ENCODE peak calls at places on chromosomes 3 and 15, in ten cellular contexts. I, F, P, A, V, Z, E, X, H and C are unnamed samples.

GRCh38 chr3:99637381-99638111 is 848 bp upstream of the COL8A1 start:
- DNase-seq in I (peak), F (no peak), P (peak), A (no peak), V (no peak), Z (no peak), E (no peak), X (peak), H (no peak), C (peak)

GRCh38 chr3:41863024-41863423 is 98.9 kb downstream of the ULK4 start:
- DNase-seq in I (no peak), F (no peak), P (no peak), A (no peak), V (no peak), Z (no peak), E (no peak), X (no peak), H (no peak), C (no peak)

GRCh38 chr3:149588909-149589308 is 68.9 kb downstream of the WWTR1 start:
- DNase-seq in I (no peak), F (no peak), P (no peak), A (no peak), V (no peak), Z (no peak), E (no peak), X (no peak), H (no peak), C (no peak)

GRCh38 chr3:100257601-100258000 is 3.2 kb upstream of the TBC1D23 start:
- DNase-seq in I (no peak), F (no peak), P (no peak), A (no peak), V (no peak), Z (no peak), E (no peak), X (peak), H (no peak), C (no peak)

GRCh38 chr15:38325290-38325990 is 72.8 kb downstream of the SPRED1 start:
- DNase-seq in I (no peak), F (no peak), P (no peak), A (no peak), V (no peak), Z (no peak), E (no peak), X (peak), H (no peak), C (no peak)

GRCh38 chr3:123027292-123028232 is at the start of gene SEMA5B:
- DNase-seq in I (no peak), F (peak), P (no peak), A (peak), V (peak), Z (peak), E (peak), X (peak), H (no peak), C (peak)

GRCh38 chr15:70935631-70936030 is 43.0 kb downstream of the LRRC49 start:
- DNase-seq in I (no peak), F (no peak), P (no peak), A (no peak), V (no peak), Z (no peak), E (no peak), X (no peak), H (no peak), C (no peak)

GRCh38 chr15:74428970-74429783 is 4.6 kb downstream of the SEMA7A start:
- DNase-seq in I (no peak), F (no peak), P (no peak), A (no peak), V (no peak), Z (no peak), E (no peak), X (no peak), H (no peak), C (no peak)

GRCh38 chr15:41585140-41586047 is 26.4 kb downstream of the TYRO3 start:
- DNase-seq in I (no peak), F (no peak), P (peak), A (peak), V (no peak), Z (no peak), E (no peak), X (peak), H (no peak), C (peak)

GRCh38 chr3:154430014-154430413 is at the start of gene GPR149:
- DNase-seq in I (no peak), F (no peak), P (no peak), A (no peak), V (no peak), Z (peak), E (no peak), X (peak), H (no peak), C (peak)

GRCh38 chr15:32790352-32790999 is 72.7 kb downstream of the GREM1 start:
- DNase-seq in I (no peak), F (no peak), P (peak), A (no peak), V (no peak), Z (no peak), E (no peak), X (peak), H (no peak), C (no peak)

GRCh38 chr3:127064391-127065137 is 81.6 kb downstream of the PLXNA1 start:
- DNase-seq in I (peak), F (no peak), P (no peak), A (no peak), V (no peak), Z (no peak), E (no peak), X (peak), H (no peak), C (no peak)

GRCh38 chr15:78155355-78155939 is 6.3 kb downstream of the IDH3A start:
- DNase-seq in I (no peak), F (no peak), P (no peak), A (no peak), V (no peak), Z (no peak), E (no peak), X (no peak), H (no peak), C (no peak)

GRCh38 chr3:86774082-86774691 is 216.8 kb downstream of the VGLL3 start:
- DNase-seq in I (peak), F (peak), P (no peak), A (no peak), V (peak), Z (peak), E (no peak), X (peak), H (no peak), C (no peak)

GRCh38 chr3:193870376-193871092 is 265.4 kb upstream of the HES1 start:
- DNase-seq in I (no peak), F (no peak), P (no peak), A (no peak), V (no peak), Z (no peak), E (no peak), X (no peak), H (no peak), C (no peak)

GRCh38 chr15:42704492-42704926 is 32.4 kb downstream of the CDAN1 start:
- DNase-seq in I (peak), F (peak), P (peak), A (peak), V (peak), Z (peak), E (peak), X (peak), H (no peak), C (peak)

GRCh38 chr3:153038779-153039178 is 123.2 kb upstream of the RAP2B start:
- DNase-seq in I (peak), F (no peak), P (peak), A (no peak), V (no peak), Z (no peak), E (no peak), X (peak), H (no peak), C (no peak)

GRCh38 chr3:135973846-135974245 is 8.3 kb downstream of the PPP2R3A start:
- DNase-seq in I (no peak), F (no peak), P (no peak), A (no peak), V (no peak), Z (no peak), E (no peak), X (peak), H (no peak), C (no peak)

GRCh38 chr3:195458188-195458800 is 15.5 kb upstream of the ACAP2 start:
- DNase-seq in I (no peak), F (no peak), P (no peak), A (no peak), V (no peak), Z (no peak), E (no peak), X (no peak), H (no peak), C (no peak)

GRCh38 chr15:62648954-62649353 is 393.6 kb upstream of the TPM1 start:
- DNase-seq in I (peak), F (no peak), P (no peak), A (no peak), V (no peak), Z (no peak), E (peak), X (no peak), H (no peak), C (no peak)

GRCh38 chr3:85432081-85432480 is 473.3 kb downstream of the CADM2 start:
- DNase-seq in I (no peak), F (no peak), P (no peak), A (no peak), V (no peak), Z (no peak), E (no peak), X (no peak), H (no peak), C (no peak)

GRCh38 chr3:101675709-101676218 is 1.2 kb downstream of the ZBTB11 start:
- DNase-seq in I (no peak), F (no peak), P (no peak), A (no peak), V (no peak), Z (no peak), E (no peak), X (no peak), H (no peak), C (peak)

GRCh38 chr15:75531041-75531450 is 48.1 kb downstream of the PTPN9 start:
- DNase-seq in I (no peak), F (no peak), P (no peak), A (peak), V (no peak), Z (no peak), E (no peak), X (peak), H (no peak), C (no peak)

GRCh38 chr15:93317772-93318171 is 228.8 kb upstream of the RGMA start:
- DNase-seq in I (no peak), F (no peak), P (no peak), A (no peak), V (no peak), Z (no peak), E (no peak), X (no peak), H (no peak), C (no peak)

GRCh38 chr3:102532901-102533300 is 98.1 kb downstream of the ZPLD1 start:
- DNase-seq in I (peak), F (no peak), P (no peak), A (no peak), V (no peak), Z (no peak), E (no peak), X (peak), H (no peak), C (no peak)

GRCh38 chr3:183490653-183491052 is 62.2 kb upstream of the MCF2L2 start:
- DNase-seq in I (no peak), F (peak), P (peak), A (no peak), V (peak), Z (peak), E (no peak), X (peak), H (no peak), C (no peak)

GRCh38 chr3:125322166-125322565 is 53.0 kb downstream of the ZNF148 start:
- DNase-seq in I (peak), F (peak), P (no peak), A (no peak), V (no peak), Z (no peak), E (no peak), X (peak), H (no peak), C (no peak)

GRCh38 chr15:78216276-78217229 is 17.8 kb downstream of the ACSBG1 start:
- DNase-seq in I (peak), F (no peak), P (peak), A (no peak), V (no peak), Z (no peak), E (no peak), X (peak), H (no peak), C (no peak)

GRCh38 chr3:58688563-58688962 is 22.0 kb upstream of the FAM3D start:
- DNase-seq in I (no peak), F (peak), P (no peak), A (no peak), V (peak), Z (no peak), E (no peak), X (no peak), H (no peak), C (no peak)

GRCh38 chr3:51591231-51591630 is 52.7 kb downstream of the RAD54L2 start:
- DNase-seq in I (no peak), F (no peak), P (no peak), A (no peak), V (no peak), Z (no peak), E (no peak), X (peak), H (no peak), C (no peak)

GRCh38 chr3:60403866-60404265 is 847.4 kb downstream of the FHIT start:
- DNase-seq in I (peak), F (no peak), P (no peak), A (no peak), V (no peak), Z (no peak), E (no peak), X (no peak), H (no peak), C (no peak)

GRCh38 chr15:59315914-59316428 is 56.7 kb downstream of the MYO1E start:
- DNase-seq in I (no peak), F (peak), P (peak), A (no peak), V (no peak), Z (no peak), E (no peak), X (peak), H (no peak), C (no peak)

GRCh38 chr15:84099181-84099580 is 136.4 kb upstream of the GOLGA6L4 start:
- DNase-seq in I (no peak), F (no peak), P (peak), A (peak), V (no peak), Z (peak), E (peak), X (peak), H (no peak), C (no peak)

GRCh38 chr3:126499401-126499800 is 18.2 kb downstream of the UROC1 start:
- DNase-seq in I (no peak), F (no peak), P (no peak), A (no peak), V (no peak), Z (no peak), E (no peak), X (no peak), H (no peak), C (no peak)